ENCODE peak calls at places on chromosome 16, in nine cellular contexts. One of them, this sample, is unnamed.

GRCh38 chr16:4270595-4270994 is 2.2 kb downstream of the TFAP4 start:
- DNase-seq in transverse colon: no peak
- DNase-seq in tibial nerve: no peak
- DNase-seq in A549: no peak
- DNase-seq in sigmoid colon: no peak
- DNase-seq in stomach: no peak
- DNase-seq in H1: no peak
- DNase-seq in ovary: no peak
- DNase-seq in HepG2: no peak
- DNase-seq in this sample: no peak

GRCh38 chr16:2768403-2769089 is 8.5 kb downstream of the ELOB start:
- DNase-seq in transverse colon: no peak
- DNase-seq in tibial nerve: peak
- DNase-seq in A549: no peak
- DNase-seq in sigmoid colon: no peak
- DNase-seq in stomach: no peak
- DNase-seq in H1: no peak
- DNase-seq in ovary: no peak
- DNase-seq in HepG2: no peak
- DNase-seq in this sample: peak

GRCh38 chr16:24820522-24820921 is 25.2 kb upstream of the SLC5A11 start:
- DNase-seq in transverse colon: no peak
- DNase-seq in tibial nerve: no peak
- DNase-seq in A549: no peak
- DNase-seq in sigmoid colon: no peak
- DNase-seq in stomach: no peak
- DNase-seq in H1: no peak
- DNase-seq in ovary: no peak
- DNase-seq in HepG2: no peak
- DNase-seq in this sample: no peak

GRCh38 chr16:70422543-70422942 is 16.4 kb downstream of the ST3GAL2 start:
- DNase-seq in transverse colon: no peak
- DNase-seq in tibial nerve: no peak
- DNase-seq in A549: no peak
- DNase-seq in sigmoid colon: no peak
- DNase-seq in stomach: no peak
- DNase-seq in H1: no peak
- DNase-seq in ovary: no peak
- DNase-seq in HepG2: no peak
- DNase-seq in this sample: no peak

GRCh38 chr16:89373355-89374110 is 116.8 kb downstream of the ANKRD11 start:
- DNase-seq in transverse colon: no peak
- DNase-seq in tibial nerve: no peak
- DNase-seq in A549: no peak
- DNase-seq in sigmoid colon: peak
- DNase-seq in stomach: no peak
- DNase-seq in H1: no peak
- DNase-seq in ovary: peak
- DNase-seq in HepG2: no peak
- DNase-seq in this sample: no peak

GRCh38 chr16:58507195-58507962 is 7.4 kb downstream of the NDRG4 start:
- DNase-seq in transverse colon: no peak
- DNase-seq in tibial nerve: no peak
- DNase-seq in A549: no peak
- DNase-seq in sigmoid colon: peak
- DNase-seq in stomach: peak
- DNase-seq in H1: no peak
- DNase-seq in ovary: peak
- DNase-seq in HepG2: no peak
- DNase-seq in this sample: no peak

GRCh38 chr16:9300252-9300651 is 208.8 kb downstream of the HAPSTR1 start:
- DNase-seq in transverse colon: no peak
- DNase-seq in tibial nerve: no peak
- DNase-seq in A549: no peak
- DNase-seq in sigmoid colon: no peak
- DNase-seq in stomach: no peak
- DNase-seq in H1: no peak
- DNase-seq in ovary: no peak
- DNase-seq in HepG2: no peak
- DNase-seq in this sample: no peak

GRCh38 chr16:1923299-1924034 is 5.3 kb upstream of the HS3ST6 start:
- DNase-seq in transverse colon: peak
- DNase-seq in tibial nerve: no peak
- DNase-seq in A549: peak
- DNase-seq in sigmoid colon: no peak
- DNase-seq in stomach: no peak
- DNase-seq in H1: peak
- DNase-seq in ovary: no peak
- DNase-seq in HepG2: peak
- DNase-seq in this sample: peak

GRCh38 chr16:4358831-4359561 is 7.9 kb upstream of the PAM16 start:
- DNase-seq in transverse colon: peak
- DNase-seq in tibial nerve: peak
- DNase-seq in A549: peak
- DNase-seq in sigmoid colon: peak
- DNase-seq in stomach: peak
- DNase-seq in H1: peak
- DNase-seq in ovary: peak
- DNase-seq in HepG2: peak
- DNase-seq in this sample: peak

GRCh38 chr16:77223184-77223583 is 24.0 kb downstream of the SYCE1L start:
- DNase-seq in transverse colon: no peak
- DNase-seq in tibial nerve: no peak
- DNase-seq in A549: peak
- DNase-seq in sigmoid colon: no peak
- DNase-seq in stomach: no peak
- DNase-seq in H1: peak
- DNase-seq in ovary: no peak
- DNase-seq in HepG2: no peak
- DNase-seq in this sample: peak

GRCh38 chr16:85017151-85017550 is 5.8 kb upstream of the ZDHHC7 start:
- DNase-seq in transverse colon: no peak
- DNase-seq in tibial nerve: no peak
- DNase-seq in A549: no peak
- DNase-seq in sigmoid colon: no peak
- DNase-seq in stomach: no peak
- DNase-seq in H1: no peak
- DNase-seq in ovary: no peak
- DNase-seq in HepG2: no peak
- DNase-seq in this sample: no peak

GRCh38 chr16:57284206-57284951 is at the start of gene PLLP:
- DNase-seq in transverse colon: peak
- DNase-seq in tibial nerve: no peak
- DNase-seq in A549: peak
- DNase-seq in sigmoid colon: peak
- DNase-seq in stomach: peak
- DNase-seq in H1: peak
- DNase-seq in ovary: peak
- DNase-seq in HepG2: no peak
- DNase-seq in this sample: peak

GRCh38 chr16:17331071-17331521 is 139.7 kb downstream of the XYLT1 start:
- DNase-seq in transverse colon: no peak
- DNase-seq in tibial nerve: peak
- DNase-seq in A549: no peak
- DNase-seq in sigmoid colon: peak
- DNase-seq in stomach: no peak
- DNase-seq in H1: no peak
- DNase-seq in ovary: no peak
- DNase-seq in HepG2: no peak
- DNase-seq in this sample: no peak
- TF ChIP-seq EP300 in transverse colon: no peak
- TF ChIP-seq EP300 in tibial nerve: no peak
- TF ChIP-seq EP300 in A549: no peak
- TF ChIP-seq EP300 in sigmoid colon: no peak
- TF ChIP-seq EP300 in stomach: no peak
- TF ChIP-seq EP300 in H1: no peak
- TF ChIP-seq EP300 in ovary: no peak
- TF ChIP-seq EP300 in HepG2: no peak
- TF ChIP-seq EP300 in this sample: no peak

GRCh38 chr16:30787613-30788378 is 791 bp upstream of the ZNF629 start:
- DNase-seq in transverse colon: no peak
- DNase-seq in tibial nerve: no peak
- DNase-seq in A549: no peak
- DNase-seq in sigmoid colon: no peak
- DNase-seq in stomach: no peak
- DNase-seq in H1: no peak
- DNase-seq in ovary: no peak
- DNase-seq in HepG2: peak
- DNase-seq in this sample: no peak

GRCh38 chr16:30785126-30786106 is 1.6 kb downstream of the ZNF629 start:
- DNase-seq in transverse colon: no peak
- DNase-seq in tibial nerve: no peak
- DNase-seq in A549: no peak
- DNase-seq in sigmoid colon: no peak
- DNase-seq in stomach: no peak
- DNase-seq in H1: no peak
- DNase-seq in ovary: no peak
- DNase-seq in HepG2: no peak
- DNase-seq in this sample: no peak

GRCh38 chr16:30784215-30784614 is 2.8 kb downstream of the ZNF629 start:
- DNase-seq in transverse colon: no peak
- DNase-seq in tibial nerve: no peak
- DNase-seq in A549: no peak
- DNase-seq in sigmoid colon: no peak
- DNase-seq in stomach: no peak
- DNase-seq in H1: no peak
- DNase-seq in ovary: no peak
- DNase-seq in HepG2: no peak
- DNase-seq in this sample: no peak

GRCh38 chr16:30786936-30787612 is at the start of gene ZNF629:
- DNase-seq in transverse colon: peak
- DNase-seq in tibial nerve: peak
- DNase-seq in A549: peak
- DNase-seq in sigmoid colon: peak
- DNase-seq in stomach: peak
- DNase-seq in H1: peak
- DNase-seq in ovary: peak
- DNase-seq in HepG2: peak
- DNase-seq in this sample: peak

GRCh38 chr16:30786115-30786935 is 680 bp downstream of the ZNF629 start:
- DNase-seq in transverse colon: peak
- DNase-seq in tibial nerve: no peak
- DNase-seq in A549: peak
- DNase-seq in sigmoid colon: no peak
- DNase-seq in stomach: peak
- DNase-seq in H1: peak
- DNase-seq in ovary: peak
- DNase-seq in HepG2: peak
- DNase-seq in this sample: peak
- TF ChIP-seq EP300 in transverse colon: no peak
- TF ChIP-seq EP300 in tibial nerve: no peak
- TF ChIP-seq EP300 in A549: no peak
- TF ChIP-seq EP300 in sigmoid colon: no peak
- TF ChIP-seq EP300 in stomach: no peak
- TF ChIP-seq EP300 in H1: no peak
- TF ChIP-seq EP300 in ovary: no peak
- TF ChIP-seq EP300 in HepG2: no peak
- TF ChIP-seq EP300 in this sample: no peak

GRCh38 chr16:12395266-12395665 is 408.4 kb downstream of the CPPED1 start:
- DNase-seq in transverse colon: no peak
- DNase-seq in tibial nerve: no peak
- DNase-seq in A549: no peak
- DNase-seq in sigmoid colon: no peak
- DNase-seq in stomach: no peak
- DNase-seq in H1: no peak
- DNase-seq in ovary: no peak
- DNase-seq in HepG2: no peak
- DNase-seq in this sample: no peak
- TF ChIP-seq EP300 in transverse colon: no peak
- TF ChIP-seq EP300 in tibial nerve: no peak
- TF ChIP-seq EP300 in A549: no peak
- TF ChIP-seq EP300 in sigmoid colon: no peak
- TF ChIP-seq EP300 in stomach: no peak
- TF ChIP-seq EP300 in H1: no peak
- TF ChIP-seq EP300 in ovary: no peak
- TF ChIP-seq EP300 in HepG2: no peak
- TF ChIP-seq EP300 in this sample: no peak

GRCh38 chr16:75237398-75238131 is 13.9 kb downstream of the BCAR1 start:
- DNase-seq in transverse colon: no peak
- DNase-seq in tibial nerve: no peak
- DNase-seq in A549: no peak
- DNase-seq in sigmoid colon: peak
- DNase-seq in stomach: no peak
- DNase-seq in H1: no peak
- DNase-seq in ovary: peak
- DNase-seq in HepG2: no peak
- DNase-seq in this sample: no peak

GRCh38 chr16:75236736-75237397 is 14.6 kb downstream of the BCAR1 start:
- DNase-seq in transverse colon: no peak
- DNase-seq in tibial nerve: no peak
- DNase-seq in A549: no peak
- DNase-seq in sigmoid colon: no peak
- DNase-seq in stomach: no peak
- DNase-seq in H1: no peak
- DNase-seq in ovary: peak
- DNase-seq in HepG2: no peak
- DNase-seq in this sample: no peak

GRCh38 chr16:75238853-75239371 is 12.5 kb downstream of the BCAR1 start:
- DNase-seq in transverse colon: no peak
- DNase-seq in tibial nerve: no peak
- DNase-seq in A549: no peak
- DNase-seq in sigmoid colon: no peak
- DNase-seq in stomach: no peak
- DNase-seq in H1: no peak
- DNase-seq in ovary: peak
- DNase-seq in HepG2: peak
- DNase-seq in this sample: no peak

GRCh38 chr16:75239463-75240122 is 11.8 kb downstream of the BCAR1 start:
- DNase-seq in transverse colon: no peak
- DNase-seq in tibial nerve: no peak
- DNase-seq in A549: no peak
- DNase-seq in sigmoid colon: peak
- DNase-seq in stomach: no peak
- DNase-seq in H1: no peak
- DNase-seq in ovary: peak
- DNase-seq in HepG2: no peak
- DNase-seq in this sample: no peak

GRCh38 chr16:75238132-75238852 is 13.1 kb downstream of the BCAR1 start:
- DNase-seq in transverse colon: peak
- DNase-seq in tibial nerve: peak
- DNase-seq in A549: no peak
- DNase-seq in sigmoid colon: peak
- DNase-seq in stomach: peak
- DNase-seq in H1: no peak
- DNase-seq in ovary: peak
- DNase-seq in HepG2: peak
- DNase-seq in this sample: no peak
- TF ChIP-seq EP300 in transverse colon: no peak
- TF ChIP-seq EP300 in tibial nerve: no peak
- TF ChIP-seq EP300 in A549: no peak
- TF ChIP-seq EP300 in sigmoid colon: no peak
- TF ChIP-seq EP300 in stomach: no peak
- TF ChIP-seq EP300 in H1: no peak
- TF ChIP-seq EP300 in ovary: no peak
- TF ChIP-seq EP300 in HepG2: peak
- TF ChIP-seq EP300 in this sample: no peak

This sample was measured in K562.